ENCODE peak calls at places on chromosomes 6 and 20, in four cellular contexts. K, H, U and R are unnamed samples.

GRCh38 chr20:45450097-45450818 is 19.3 kb upstream of the WFDC2 start:
- DNase-seq in U (no peak), H (peak; percentile 91), K (peak; percentile 73), R (no peak)

GRCh38 chr6:21404577-21404976 is 189.0 kb upstream of the SOX4 start:
- DNase-seq in H (no peak), K (no peak), U (no peak), R (no peak)

GRCh38 chr6:43773050-43773956 is 3.3 kb downstream of the VEGFA start:
- DNase-seq in H (peak; percentile 80), U (no peak), K (peak; percentile 60), R (peak; percentile 85)

GRCh38 chr6:166097914-166098522 is 69.6 kb downstream of the TBXT start:
- DNase-seq in K (peak; percentile 81), H (peak; percentile 83), U (peak; percentile 14), R (peak; percentile 82)

GRCh38 chr6:46263709-46264091 is 92.9 kb upstream of the ENPP5 start:
- DNase-seq in H (no peak), U (peak; percentile 12), K (peak; percentile 85), R (no peak)

GRCh38 chr6:63307581-63308246 is 12.1 kb downstream of the LGSN start:
- DNase-seq in U (no peak), H (peak; percentile 66), K (peak; percentile 78), R (no peak)

GRCh38 chr20:38649275-38649891 is 47.8 kb downstream of the ARHGAP40 start:
- DNase-seq in U (no peak), K (peak; percentile 48), H (peak; percentile 78), R (no peak)

GRCh38 chr6:111494951-111495350 is 11.9 kb upstream of the REV3L start:
- DNase-seq in U (no peak), K (no peak), H (no peak), R (no peak)

GRCh38 chr6:111773501-111774345 is 99.5 kb downstream of the FYN start:
- DNase-seq in K (no peak), H (no peak), U (no peak), R (no peak)

GRCh38 chr6:26218824-26219223 is 131.6 kb downstream of the HFE start:
- DNase-seq in H (no peak), U (no peak), K (no peak), R (no peak)

GRCh38 chr6:163260111-163260895 is 154.2 kb upstream of the QKI start:
- DNase-seq in U (no peak), H (peak; percentile 94), K (peak; percentile 19), R (no peak)

GRCh38 chr6:42249279-42249678 is 31.6 kb upstream of the MRPS10 start:
- DNase-seq in U (no peak), H (no peak), K (peak; percentile 51), R (no peak)

GRCh38 chr20:37552415-37552814 is 24.7 kb upstream of the BLCAP start:
- DNase-seq in U (no peak), K (peak; percentile 26), H (no peak), R (no peak)

GRCh38 chr6:13303668-13304017 is 24.7 kb downstream of the TBC1D7 start:
- DNase-seq in H (no peak), K (peak; percentile 86), U (no peak), R (peak; percentile 88)

GRCh38 chr6:46575530-46575929 is 77.1 kb downstream of the CYP39A1 start:
- DNase-seq in K (no peak), U (no peak), H (no peak), R (no peak)

GRCh38 chr6:158026054-158026900 is 44.6 kb downstream of the SYNJ2 start:
- DNase-seq in U (peak; percentile 84), H (peak; percentile 50), K (peak; percentile 99), R (peak; percentile 91)

GRCh38 chr6:31642798-31643570 is 9.5 kb downstream of the BAG6 start:
- DNase-seq in U (no peak), H (no peak), K (no peak), R (no peak)

GRCh38 chr6:146433881-146434741 is 109.5 kb upstream of the RAB32 start:
- DNase-seq in U (no peak), K (peak; percentile 4), H (peak; percentile 60), R (peak; percentile 77)

GRCh38 chr20:46784450-46785127 is 75.1 kb downstream of the SLC2A10 start:
- DNase-seq in U (no peak), H (no peak), K (peak; percentile 9), R (no peak)

GRCh38 chr20:23503649-23504048 is 12.7 kb downstream of the CST8 start:
- DNase-seq in H (no peak), K (no peak), U (no peak), R (no peak)

GRCh38 chr6:84422380-84422968 is 195.0 kb upstream of the CEP162 start:
- DNase-seq in U (no peak), K (peak; percentile 78), H (peak; percentile 83), R (no peak)

GRCh38 chr6:40585661-40586269 is 1.4 kb downstream of the LRFN2 start:
- DNase-seq in H (peak; percentile 93), K (no peak), U (no peak), R (no peak)

GRCh38 chr20:38434310-38434741 is 802 bp downstream of the SNHG17 start:
- DNase-seq in H (peak; percentile 21), U (no peak), K (peak; percentile 38), R (peak; percentile 80)

GRCh38 chr20:3222635-3223600 is 13.6 kb downstream of the ITPA start:
- DNase-seq in H (peak; percentile 23), U (no peak), K (no peak), R (peak; percentile 88)

GRCh38 chr20:32018269-32019155 is 8.3 kb downstream of the CCM2L start:
- DNase-seq in K (no peak), U (no peak), H (peak; percentile 95), R (peak; percentile 86)

GRCh38 chr20:24871429-24872213 is 77.4 kb upstream of the CST7 start:
- DNase-seq in K (no peak), U (no peak), H (no peak), R (no peak)

GRCh38 chr6:56995347-56995746 is 40.4 kb downstream of the BEND6 start:
- DNase-seq in K (no peak), H (peak; percentile 68), U (no peak), R (no peak)
- TF ChIP-seq CTCF in K (no peak), H (peak; percentile 58), U (no peak), R (no peak)

GRCh38 chr20:4244700-4245485 is 229.5 kb upstream of the RNF24 start:
- DNase-seq in U (no peak), H (no peak), K (no peak), R (no peak)

GRCh38 chr20:4245542-4245941 is 230.2 kb upstream of the RNF24 start:
- DNase-seq in K (no peak), H (no peak), U (no peak), R (no peak)

GRCh38 chr20:4246428-4246827 is 231.1 kb upstream of the RNF24 start:
- DNase-seq in H (no peak), U (no peak), K (no peak), R (no peak)

GRCh38 chr20:4247898-4248858 is 232.8 kb upstream of the RNF24 start:
- DNase-seq in U (no peak), K (no peak), H (peak; percentile 43), R (no peak)

GRCh38 chr20:4247261-4247660 is 231.9 kb upstream of the RNF24 start:
- DNase-seq in U (no peak), K (no peak), H (no peak), R (no peak)
- H3K4me3 ChIP-seq in U (no peak overlapping the region), K (no peak overlapping the region), H (no peak overlapping the region), R (no peak overlapping the region)

DNA sequence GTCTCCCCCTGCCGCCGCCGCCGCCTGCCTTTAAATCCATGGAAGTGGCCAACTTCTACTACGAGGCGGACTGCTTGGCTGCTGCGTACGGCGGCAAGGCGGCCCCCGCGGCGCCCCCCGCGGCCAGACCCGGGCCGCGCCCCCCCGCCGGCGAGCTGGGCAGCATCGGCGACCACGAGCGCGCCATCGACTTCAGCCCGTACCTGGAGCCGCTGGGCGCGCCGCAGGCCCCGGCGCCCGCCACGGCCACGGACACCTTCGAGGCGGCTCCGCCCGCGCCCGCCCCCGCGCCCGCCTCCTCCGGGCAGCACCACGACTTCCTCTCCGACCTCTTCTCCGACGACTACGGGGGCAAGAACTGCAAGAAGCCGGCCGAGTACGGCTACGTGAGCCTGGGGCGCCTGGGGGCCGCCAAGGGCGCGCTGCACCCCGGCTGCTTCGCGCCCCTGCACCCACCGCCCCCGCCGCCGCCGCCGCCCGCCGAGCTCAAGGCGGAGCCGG is 485 bp downstream of the CEBPB start:
- DNase-seq in U (no peak), K (peak; percentile 58), H (peak; percentile 28), R (peak; percentile 94)
- TF ChIP-seq CTCF in U (peak; percentile 8), K (no peak), H (no peak), R (no peak)

DNA sequence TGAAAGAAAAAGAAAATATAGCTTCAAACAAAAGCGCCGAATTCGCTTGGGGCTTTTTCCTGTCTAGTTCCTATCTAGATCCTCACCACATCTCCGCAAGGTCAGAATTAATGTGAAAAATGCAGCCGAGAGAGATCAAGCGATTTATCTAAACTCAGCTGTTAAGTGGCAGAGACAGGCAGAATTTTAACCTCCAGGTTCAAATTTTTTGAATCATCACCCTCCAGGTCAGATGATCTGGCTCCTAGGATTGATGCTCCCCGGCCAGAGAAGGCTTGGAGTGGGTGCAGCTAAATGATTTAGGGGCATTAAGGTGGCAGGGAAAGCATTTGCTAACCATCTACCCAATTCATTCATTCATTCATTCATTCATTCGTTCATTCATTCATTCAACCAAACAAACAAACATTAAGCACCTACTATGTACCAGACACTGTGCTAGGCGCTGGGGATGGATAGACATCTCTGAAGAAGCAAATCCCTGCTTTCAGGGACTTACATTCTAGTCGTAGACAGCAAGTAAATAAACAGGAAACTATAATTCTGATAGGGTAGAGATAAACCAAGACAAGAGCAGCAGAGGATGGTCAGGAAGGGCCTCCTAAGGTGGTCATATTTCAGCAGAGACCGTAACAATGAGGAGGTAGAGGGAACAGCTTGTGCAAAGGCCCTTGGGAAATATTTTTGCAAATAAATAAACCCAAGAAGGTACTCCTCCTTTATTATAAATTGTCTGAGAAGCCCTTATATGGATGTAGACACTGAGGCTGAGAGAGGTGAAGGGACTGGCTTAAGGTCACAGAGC is 672 bp upstream of the UBE2V1 start:
- DNase-seq in H (no peak), K (no peak), U (no peak), R (no peak)
- H3K4me3 ChIP-seq in H (peak overlapping the region; percentile 99), K (peak overlapping the region; percentile 79), U (peak overlapping the region; percentile 89), R (peak overlapping the region; percentile 91)

GRCh38 chr20:33394718-33395117 is 6.6 kb downstream of the CDK5RAP1 start:
- DNase-seq in K (peak; percentile 16), U (no peak), H (no peak), R (no peak)
- TF ChIP-seq CTCF in K (no peak), U (no peak), H (no peak), R (no peak)